ENCODE peak calls at places on chromosomes 11 and 22, in six cellular contexts. G is uterus, F is prostate gland, V is lung, S is cardiac muscle cell, C is K562. Q is an unnamed sample. For H3K27me3 and H3K9me3, the result is how much of the 10 kb centered on the place peaks cover.

GRCh38 chr22:34427436-34427835 is 507.2 kb upstream of the LARGE1 start:
- DNase-seq in G (no peak), F (peak), V (no peak), S (no peak), C (no peak), Q (no peak)

GRCh38 chr11:62004473-62004872 is 37.0 kb upstream of the FTH1 start:
- DNase-seq in G (no peak), F (no peak), V (no peak), S (peak), C (no peak), Q (no peak)

GRCh38 chr11:3866206-3866605 is 10.7 kb downstream of the STIM1 start:
- DNase-seq in G (no peak), F (no peak), V (peak), S (peak), C (no peak), Q (no peak)

GRCh38 chr11:64290894-64291745 is at the start of gene KCNK4:
- DNase-seq in G (no peak), F (no peak), V (no peak), S (no peak), C (no peak), Q (no peak)

GRCh38 chr11:32881286-32881685 is 11.3 kb upstream of the QSER1 start:
- DNase-seq in G (no peak), F (no peak), V (no peak), S (no peak), C (no peak), Q (no peak)

GRCh38 chr11:8019671-8020597 is 32.8 kb downstream of the EIF3F start:
- DNase-seq in G (peak), F (no peak), V (no peak), S (peak), C (no peak), Q (peak)

GRCh38 chr11:134613646-134614045 is 201.6 kb upstream of the B3GAT1 start:
- DNase-seq in G (no peak), F (no peak), V (no peak), S (no peak), C (no peak), Q (no peak)

GRCh38 chr22:47206819-47207218 is 444.4 kb downstream of the TBC1D22A start:
- DNase-seq in G (no peak), F (no peak), V (no peak), S (no peak), C (no peak), Q (no peak)

GRCh38 chr22:48547971-48548370 is 1279.7 kb downstream of the BRD1 start:
- DNase-seq in G (no peak), F (no peak), V (no peak), S (no peak), C (no peak), Q (no peak)

GRCh38 chr22:31829505-31829904 is 75.7 kb downstream of the DEPDC5 start:
- DNase-seq in G (no peak), F (no peak), V (no peak), S (peak), C (peak), Q (peak)

GRCh38 chr11:116371146-116371545 is 401.6 kb downstream of the BUD13 start:
- DNase-seq in G (no peak), F (no peak), V (no peak), S (no peak), C (no peak), Q (peak)

GRCh38 chr11:119422505-119423416 is at the start of gene THY1:
- DNase-seq in G (peak), F (no peak), V (no peak), S (peak), C (no peak), Q (peak)

GRCh38 chr11:134737563-134738510 is 325.8 kb upstream of the B3GAT1 start:
- DNase-seq in G (no peak), F (no peak), V (no peak), S (no peak), C (no peak), Q (no peak)

GRCh38 chr22:27347951-27348350 is 453.6 kb downstream of the MN1 start:
- DNase-seq in G (no peak), F (no peak), V (no peak), S (no peak), C (no peak), Q (no peak)

GRCh38 chr22:28013611-28014010 is 94.6 kb upstream of the PITPNB start:
- DNase-seq in G (no peak), F (no peak), V (no peak), S (no peak), C (no peak), Q (no peak)

GRCh38 chr11:78066471-78066870 is 2.8 kb downstream of the THRSP start:
- DNase-seq in G (no peak), F (no peak), V (no peak), S (no peak), C (no peak), Q (no peak)

GRCh38 chr11:102320679-102321078 is 3.4 kb downstream of the BIRC3 start:
- DNase-seq in G (no peak), F (no peak), V (no peak), S (no peak), C (no peak), Q (no peak)

GRCh38 chr11:9066432-9066925 is 24.9 kb downstream of the SCUBE2 start:
- DNase-seq in G (no peak), F (no peak), V (no peak), S (no peak), C (no peak), Q (peak)

GRCh38 chr11:106733518-106734162 is 284.6 kb downstream of the GUCY1A2 start:
- DNase-seq in G (no peak), F (no peak), V (no peak), S (peak), C (no peak), Q (no peak)

GRCh38 chr11:61957028-61957770 is 7.0 kb downstream of the BEST1 start:
- DNase-seq in G (peak), F (no peak), V (no peak), S (no peak), C (no peak), Q (no peak)

GRCh38 chr22:28424427-28425080 is 255.1 kb downstream of the TTC28 start:
- DNase-seq in G (no peak), F (no peak), V (no peak), S (peak), C (no peak), Q (no peak)

GRCh38 chr22:21834869-21835268 is 32.6 kb downstream of the MAPK1 start:
- DNase-seq in G (no peak), F (no peak), V (no peak), S (no peak), C (no peak), Q (no peak)

GRCh38 chr11:78138694-78139421 is 568 bp downstream of the ALG8 start:
- DNase-seq in G (no peak), F (no peak), V (no peak), S (peak), C (peak), Q (peak)

GRCh38 chr11:77993902-77994301 is 566 bp downstream of the INTS4 start:
- DNase-seq in G (no peak), F (no peak), V (no peak), S (no peak), C (no peak), Q (no peak)

GRCh38 chr11:43830928-43831440 is 49.6 kb upstream of the ALKBH3 start:
- DNase-seq in G (peak), F (no peak), V (no peak), S (peak), C (no peak), Q (peak)

GRCh38 chr22:35576671-35577070 is 36.0 kb downstream of the RASD2 start:
- DNase-seq in G (no peak), F (no peak), V (no peak), S (no peak), C (no peak), Q (no peak)

GRCh38 chr11:1482581-1483444 is 3.8 kb downstream of the MOB2 start:
- DNase-seq in G (peak), F (no peak), V (peak), S (no peak), C (no peak), Q (peak)
- TF ChIP-seq CTCF in G (no peak), F (no peak), V (no peak), S (no peak), C (peak), Q (no peak)

GRCh38 chr11:45287316-45287903 is 1.3 kb upstream of the SYT13 start:
- DNase-seq in G (no peak), F (no peak), V (no peak), S (no peak), C (no peak), Q (no peak)

GRCh38 chr11:45285931-45286632 is at the start of gene SYT13:
- DNase-seq in G (no peak), F (peak), V (no peak), S (peak), C (no peak), Q (peak)

GRCh38 chr11:45290586-45290985 is 4.4 kb upstream of the SYT13 start:
- DNase-seq in G (no peak), F (no peak), V (no peak), S (no peak), C (no peak), Q (no peak)

GRCh38 chr11:45289369-45289768 is 3.2 kb upstream of the SYT13 start:
- DNase-seq in G (no peak), F (no peak), V (no peak), S (peak), C (no peak), Q (no peak)

GRCh38 chr11:45288395-45288794 is 2.3 kb upstream of the SYT13 start:
- DNase-seq in G (no peak), F (no peak), V (no peak), S (no peak), C (no peak), Q (no peak)
- H3K27me3 ChIP-seq in G (under half), F (under half), V (under half), S (half or more), C (under half), Q (under half)

GRCh38 chr11:25758145-25758661 is 573.7 kb upstream of the ANO3 start:
- DNase-seq in G (no peak), F (no peak), V (no peak), S (no peak), C (no peak), Q (no peak)
- H3K9me3 ChIP-seq in G (under half), F (under half), V (under half), S (under half), C (under half), Q (under half)

DNA sequence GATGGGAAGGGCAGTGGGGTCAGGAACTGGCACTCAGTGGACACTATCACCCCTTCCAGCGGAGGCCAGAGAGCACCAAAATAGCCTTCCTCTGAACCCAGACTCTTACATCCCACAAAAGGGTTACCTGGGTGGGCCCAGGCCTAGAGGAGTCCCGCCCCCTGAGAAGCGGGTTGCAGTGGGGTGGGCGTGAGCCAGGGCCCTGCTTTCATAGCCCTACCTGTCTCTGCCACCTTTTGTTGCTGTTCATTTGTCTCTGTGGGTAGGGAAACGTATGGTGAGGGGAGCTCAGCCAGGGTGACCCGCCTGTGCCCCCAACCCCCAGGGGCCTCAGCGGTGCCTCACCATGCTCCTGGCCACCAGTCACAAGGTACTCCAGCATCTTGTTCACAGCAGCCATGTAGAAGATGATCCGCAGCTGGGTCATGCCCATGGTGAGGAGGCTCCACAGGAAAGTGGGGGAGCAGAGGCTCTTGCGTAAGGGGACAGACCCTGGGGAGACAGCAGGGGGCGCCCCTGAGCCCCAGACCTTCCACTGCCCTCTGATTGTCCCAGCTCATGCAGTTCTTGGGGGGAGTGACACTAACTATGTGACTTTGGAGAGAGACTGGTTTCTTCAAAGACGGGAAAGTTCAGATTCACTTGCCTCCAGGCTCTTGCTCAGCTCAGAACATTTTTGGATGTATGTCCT is 24.0 kb downstream of the SLC43A1 start:
- DNase-seq in G (no peak), F (no peak), V (no peak), S (peak), C (peak), Q (peak)
- TF ChIP-seq CTCF in G (peak), F (peak), V (no peak), S (peak), C (peak), Q (peak)

GRCh38 chr11:34957606-34958005 is 41.2 kb downstream of the PDHX start:
- DNase-seq in G (no peak), F (no peak), V (no peak), S (no peak), C (no peak), Q (no peak)
- H3K27me3 ChIP-seq in G (under half), F (under half), V (under half), S (under half), C (under half), Q (under half)

DNA sequence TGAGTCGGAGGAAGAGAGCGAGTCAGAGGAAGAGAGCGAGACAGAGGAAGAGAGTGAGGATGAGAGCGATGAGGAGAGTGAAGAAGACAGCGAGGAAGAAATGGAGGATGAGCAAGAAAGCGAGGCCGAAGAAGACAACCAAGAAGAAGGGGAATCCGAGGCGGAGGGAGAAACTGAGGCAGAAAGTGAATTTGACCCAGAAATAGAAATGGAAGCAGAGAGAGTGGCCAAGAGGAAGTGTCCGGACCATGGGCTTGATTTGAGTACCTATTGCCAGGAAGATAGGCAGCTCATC is 780 bp downstream of the TRIM44 start:
- DNase-seq in G (no peak), F (no peak), V (no peak), S (no peak), C (no peak), Q (no peak)
- H3K9me3 ChIP-seq in G (under half), F (under half), V (under half), S (under half), C (under half), Q (under half)

DNA sequence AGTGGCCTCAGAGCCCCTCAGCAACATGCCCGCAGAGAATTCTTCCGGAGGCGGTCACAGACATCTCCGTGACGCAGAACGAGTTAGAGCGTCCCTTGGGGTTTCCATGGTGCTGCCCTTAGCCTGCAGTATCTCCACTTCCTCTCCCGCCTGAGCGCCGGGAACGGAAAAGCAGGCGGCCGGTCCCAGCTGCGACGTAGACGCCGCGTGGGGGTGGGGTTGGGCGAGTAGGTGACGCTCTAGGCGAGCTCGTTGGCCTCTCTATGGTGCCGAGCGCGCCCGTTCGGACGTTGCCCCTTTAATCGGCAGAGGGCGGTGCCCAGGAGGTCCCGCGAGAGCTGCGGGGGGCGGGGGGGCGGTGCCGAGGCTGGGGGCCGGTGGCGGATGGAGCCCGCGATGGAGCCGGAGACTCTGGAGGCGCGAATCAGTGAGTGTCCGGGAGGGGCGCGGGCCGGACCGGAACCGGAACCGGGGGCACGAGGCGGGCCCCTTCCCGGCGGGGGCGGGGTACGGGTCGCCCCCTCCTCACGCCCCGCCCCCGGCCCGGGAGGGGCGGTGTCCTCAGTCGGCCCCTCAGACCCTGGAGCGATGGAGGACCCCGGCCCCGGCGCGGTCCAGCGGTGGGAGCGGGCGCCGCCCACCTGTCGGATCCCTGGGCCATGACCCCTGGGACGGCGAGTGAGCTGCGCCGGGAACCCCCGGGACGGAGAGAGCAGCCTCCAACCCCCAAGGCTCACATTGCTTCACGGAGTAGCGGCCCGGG is at the start of gene GGA1:
- DNase-seq in G (peak), F (peak), V (peak), S (peak), C (peak), Q (peak)
- TF ChIP-seq CTCF in G (no peak), F (peak), V (no peak), S (no peak), C (no peak), Q (no peak)

Q was measured in BE2C.